ENCODE peak calls at places on chromosome 1, in eight cellular contexts. Q, H, L, G, I, M, B and N are unnamed samples.

GRCh38 chr1:109630081-109630880 is 10.6 kb downstream of the AMPD2 start:
- DNase-seq in Q (no peak), H (peak; percentile 43), L (no peak), G (no peak), I (no peak), M (no peak), B (peak; percentile 84), N (no peak)

GRCh38 chr1:172966844-172967540 is 83.7 kb downstream of the TNFSF18 start:
- DNase-seq in Q (peak; percentile 39), H (no peak), L (no peak), G (peak; percentile 11), I (no peak), M (peak; percentile 69), B (no peak), N (peak; percentile 66)

GRCh38 chr1:53549781-53550180 is 90.6 kb downstream of the DMRTB1 start:
- DNase-seq in Q (no peak), H (peak; percentile 28), L (peak; percentile 57), G (no peak), I (no peak), M (no peak), B (peak; percentile 18), N (no peak)

GRCh38 chr1:18058522-18058921 is 49.1 kb upstream of the IGSF21 start:
- DNase-seq in Q (no peak), H (no peak), L (no peak), G (no peak), I (no peak), M (no peak), B (no peak), N (no peak)

GRCh38 chr1:184116287-184116686 is 64.8 kb downstream of the TSEN15 start:
- DNase-seq in Q (peak; percentile 5), H (no peak), L (no peak), G (no peak), I (no peak), M (peak; percentile 68), B (peak; percentile 66), N (peak; percentile 4)

GRCh38 chr1:170664283-170664827 is 424 bp downstream of the PRRX1 start:
- DNase-seq in Q (no peak), H (peak; percentile 73), L (no peak), G (peak; percentile 16), I (no peak), M (peak; percentile 19), B (peak; percentile 80), N (peak; percentile 23)

GRCh38 chr1:168893359-168893791 is 164.4 kb upstream of the DPT start:
- DNase-seq in Q (no peak), H (peak; percentile 58), L (no peak), G (no peak), I (peak; percentile 32), M (no peak), B (no peak), N (no peak)

GRCh38 chr1:29670752-29671151 is 434.4 kb downstream of the PTPRU start:
- DNase-seq in Q (no peak), H (no peak), L (peak; percentile 66), G (no peak), I (no peak), M (no peak), B (no peak), N (no peak)

GRCh38 chr1:27544818-27545612 is 55.0 kb upstream of the WASF2 start:
- DNase-seq in Q (no peak), H (no peak), L (no peak), G (no peak), I (peak; percentile 52), M (no peak), B (no peak), N (no peak)

GRCh38 chr1:154301582-154301981 is 19.3 kb upstream of the AQP10 start:
- DNase-seq in Q (no peak), H (no peak), L (no peak), G (no peak), I (no peak), M (no peak), B (no peak), N (no peak)

GRCh38 chr1:41319803-41320711 is 41.2 kb upstream of the FOXO6 start:
- DNase-seq in Q (no peak), H (no peak), L (no peak), G (no peak), I (no peak), M (no peak), B (peak; percentile 54), N (no peak)

GRCh38 chr1:7360526-7360925 is 410.6 kb upstream of the VAMP3 start:
- DNase-seq in Q (no peak), H (peak; percentile 26), L (no peak), G (no peak), I (no peak), M (no peak), B (no peak), N (no peak)

GRCh38 chr1:159843459-159843858 is 16.8 kb downstream of the SLAMF8 start:
- DNase-seq in Q (no peak), H (no peak), L (no peak), G (no peak), I (no peak), M (no peak), B (no peak), N (no peak)

GRCh38 chr1:216175714-216176113 is 247.5 kb downstream of the USH2A start:
- DNase-seq in Q (no peak), H (no peak), L (no peak), G (no peak), I (no peak), M (no peak), B (peak; percentile 87), N (no peak)

GRCh38 chr1:118871510-118872240 is 116.5 kb downstream of the TBX15 start:
- DNase-seq in Q (no peak), H (no peak), L (no peak), G (no peak), I (no peak), M (no peak), B (no peak), N (no peak)

GRCh38 chr1:81799939-81800740 is 594 bp upstream of the ADGRL2 start:
- DNase-seq in Q (peak; percentile 81), H (peak; percentile 68), L (no peak), G (no peak), I (peak; percentile 85), M (peak; percentile 64), B (peak; percentile 91), N (peak; percentile 63)

GRCh38 chr1:166164995-166165660 is 1.7 kb downstream of the FAM78B start:
- DNase-seq in Q (peak; percentile 43), H (peak; percentile 64), L (no peak), G (peak; percentile 68), I (peak; percentile 50), M (peak; percentile 75), B (peak; percentile 92), N (peak; percentile 44)

GRCh38 chr1:39165488-39165887 is 39.0 kb upstream of the MACF1 start:
- DNase-seq in Q (no peak), H (no peak), L (no peak), G (no peak), I (no peak), M (no peak), B (no peak), N (no peak)

GRCh38 chr1:149849947-149850360 is 49.4 kb upstream of the BOLA1 start:
- DNase-seq in Q (peak; percentile 18), H (no peak), L (no peak), G (peak; percentile 34), I (no peak), M (peak; percentile 12), B (peak; percentile 39), N (peak; percentile 53)

GRCh38 chr1:56516539-56517252 is 62.7 kb downstream of the PLPP3 start:
- DNase-seq in Q (peak; percentile 62), H (no peak), L (no peak), G (peak; percentile 79), I (peak; percentile 48), M (peak; percentile 74), B (peak; percentile 68), N (peak; percentile 50)

GRCh38 chr1:20663969-20664715 is 3.0 kb upstream of the DDOST start:
- DNase-seq in Q (no peak), H (no peak), L (no peak), G (no peak), I (no peak), M (no peak), B (peak; percentile 33), N (no peak)

GRCh38 chr1:155184835-155185782 is 11.5 kb downstream of the TRIM46 start:
- DNase-seq in Q (no peak), H (peak; percentile 73), L (no peak), G (peak; percentile 82), I (no peak), M (no peak), B (peak; percentile 56), N (no peak)

GRCh38 chr1:62725255-62725654 is 37.1 kb upstream of the DOCK7 start:
- DNase-seq in Q (peak; percentile 65), H (no peak), L (no peak), G (peak; percentile 27), I (peak; percentile 93), M (peak; percentile 59), B (no peak), N (peak; percentile 53)